ENCODE peak calls at places on chromosomes 2 and 18, in eight cellular contexts. Y is A549, E is heart left ventricle, R is endothelial cell of umbilical vein, X is HepG2, C is uterus, A is testis, N is NB4. T is an unnamed sample.

GRCh38 chr2:127056086-127056485 is 50.9 kb downstream of the BIN1 start:
- DNase-seq in Y (no peak), E (no peak), R (no peak), X (no peak), C (no peak), A (no peak), N (no peak), T (no peak)

GRCh38 chr18:79936641-79937040 is 14.8 kb downstream of the SLC66A2 start:
- DNase-seq in Y (no peak), E (no peak), R (no peak), X (peak), C (peak), A (peak), N (no peak), T (peak)

GRCh38 chr2:128543646-128544045 is 225.0 kb upstream of the HS6ST1 start:
- DNase-seq in Y (no peak), E (no peak), R (no peak), X (no peak), C (no peak), A (no peak), N (no peak), T (peak)

GRCh38 chr2:195419033-195419432 is 238.0 kb upstream of the SLC39A10 start:
- DNase-seq in Y (no peak), E (no peak), R (no peak), X (no peak), C (no peak), A (no peak), N (no peak), T (no peak)

GRCh38 chr2:227153766-227154486 is 10.1 kb downstream of the COL4A4 start:
- DNase-seq in Y (peak), E (no peak), R (no peak), X (no peak), C (peak), A (no peak), N (no peak), T (no peak)

GRCh38 chr2:2101924-2102323 is 229.2 kb downstream of the MYT1L start:
- DNase-seq in Y (peak), E (no peak), R (no peak), X (no peak), C (no peak), A (no peak), N (peak), T (no peak)

GRCh38 chr2:190553254-190553653 is 18.7 kb upstream of the NEMP2 start:
- DNase-seq in Y (no peak), E (no peak), R (no peak), X (no peak), C (no peak), A (no peak), N (no peak), T (no peak)

GRCh38 chr2:232418466-232419244 is 12.0 kb downstream of the ALPG start:
- DNase-seq in Y (no peak), E (peak), R (no peak), X (no peak), C (no peak), A (no peak), N (peak), T (peak)

GRCh38 chr2:42928161-42928691 is 135.8 kb upstream of the HAAO start:
- DNase-seq in Y (no peak), E (no peak), R (no peak), X (peak), C (no peak), A (no peak), N (peak), T (no peak)

GRCh38 chr2:55047677-55048299 is 2.5 kb downstream of the RTN4 start:
- DNase-seq in Y (peak), E (no peak), R (peak), X (peak), C (no peak), A (peak), N (peak), T (no peak)

GRCh38 chr2:147467441-147467840 is 377.4 kb upstream of the ACVR2A start:
- DNase-seq in Y (no peak), E (no peak), R (no peak), X (no peak), C (no peak), A (no peak), N (no peak), T (no peak)

GRCh38 chr2:134988994-134989605 is 58.1 kb downstream of the MAP3K19 start:
- DNase-seq in Y (peak), E (no peak), R (peak), X (peak), C (no peak), A (no peak), N (peak), T (no peak)

GRCh38 chr2:71120195-71120594 is 9.8 kb downstream of the MCEE start:
- DNase-seq in Y (no peak), E (no peak), R (no peak), X (no peak), C (no peak), A (no peak), N (no peak), T (no peak)

GRCh38 chr2:191308026-191308425 is 62.8 kb downstream of the MYO1B start:
- DNase-seq in Y (no peak), E (no peak), R (no peak), X (no peak), C (no peak), A (no peak), N (no peak), T (no peak)

GRCh38 chr2:19362094-19362649 is 3.7 kb upstream of the OSR1 start:
- DNase-seq in Y (peak), E (no peak), R (no peak), X (no peak), C (no peak), A (peak), N (peak), T (no peak)

GRCh38 chr2:230068658-230069080 is at the start of gene SLC16A14:
- DNase-seq in Y (peak), E (no peak), R (peak), X (no peak), C (peak), A (peak), N (peak), T (no peak)

GRCh38 chr2:26786207-26787023 is 559 bp downstream of the CENPA start:
- DNase-seq in Y (no peak), E (peak), R (peak), X (no peak), C (no peak), A (no peak), N (peak), T (peak)

GRCh38 chr2:170354855-170355649 is 177.1 kb downstream of the MYO3B start:
- DNase-seq in Y (no peak), E (no peak), R (no peak), X (no peak), C (no peak), A (no peak), N (no peak), T (no peak)

GRCh38 chr2:108637304-108637669 is 82.0 kb upstream of the RANBP2 start:
- DNase-seq in Y (peak), E (no peak), R (peak), X (peak), C (no peak), A (peak), N (peak), T (no peak)

GRCh38 chr2:240452471-240453256 is 17.2 kb downstream of the GPC1 start:
- DNase-seq in Y (peak), E (peak), R (peak), X (peak), C (peak), A (peak), N (peak), T (peak)

GRCh38 chr2:99708231-99708630 is 218.4 kb upstream of the REV1 start:
- DNase-seq in Y (no peak), E (no peak), R (no peak), X (no peak), C (peak), A (no peak), N (no peak), T (no peak)

GRCh38 chr2:162261032-162261945 is 18.0 kb upstream of the FAP start:
- DNase-seq in Y (no peak), E (peak), R (peak), X (no peak), C (no peak), A (peak), N (peak), T (peak)

GRCh38 chr18:76847926-76848325 is 25.6 kb downstream of the ZNF236 start:
- DNase-seq in Y (peak), E (no peak), R (peak), X (peak), C (no peak), A (no peak), N (peak), T (no peak)

GRCh38 chr2:149732730-149733290 is 145.2 kb upstream of the MMADHC start:
- DNase-seq in Y (no peak), E (no peak), R (no peak), X (no peak), C (no peak), A (no peak), N (no peak), T (no peak)

GRCh38 chr2:207256476-207257207 is 90.9 kb upstream of the KLF7 start:
- DNase-seq in Y (no peak), E (no peak), R (no peak), X (no peak), C (no peak), A (no peak), N (peak), T (no peak)

GRCh38 chr18:49994410-49994809 is 181.1 kb upstream of the ACAA2 start:
- DNase-seq in Y (no peak), E (no peak), R (no peak), X (no peak), C (no peak), A (no peak), N (no peak), T (no peak)

GRCh38 chr2:240502430-240503121 is 55.2 kb downstream of the ANKMY1 start:
- DNase-seq in Y (no peak), E (no peak), R (no peak), X (no peak), C (no peak), A (no peak), N (no peak), T (peak)

GRCh38 chr2:62854600-62855514 is 149.3 kb downstream of the EHBP1 start:
- DNase-seq in Y (no peak), E (peak), R (no peak), X (no peak), C (no peak), A (no peak), N (no peak), T (no peak)

GRCh38 chr2:15939854-15940660 is at the start of gene MYCN:
- DNase-seq in Y (peak), E (no peak), R (peak), X (peak), C (peak), A (peak), N (peak), T (no peak)

GRCh38 chr2:71715951-71716696 is 262.8 kb downstream of the DYSF start:
- DNase-seq in Y (no peak), E (no peak), R (no peak), X (no peak), C (no peak), A (no peak), N (no peak), T (no peak)

GRCh38 chr2:239264838-239265651 is 135.8 kb downstream of the HDAC4 start:
- DNase-seq in Y (peak), E (peak), R (no peak), X (no peak), C (no peak), A (peak), N (peak), T (peak)
- TF ChIP-seq POLR2A in Y (no peak), E (no peak), R (no peak), X (no peak), C (no peak), A (no peak), N (no peak), T (no peak)

DNA sequence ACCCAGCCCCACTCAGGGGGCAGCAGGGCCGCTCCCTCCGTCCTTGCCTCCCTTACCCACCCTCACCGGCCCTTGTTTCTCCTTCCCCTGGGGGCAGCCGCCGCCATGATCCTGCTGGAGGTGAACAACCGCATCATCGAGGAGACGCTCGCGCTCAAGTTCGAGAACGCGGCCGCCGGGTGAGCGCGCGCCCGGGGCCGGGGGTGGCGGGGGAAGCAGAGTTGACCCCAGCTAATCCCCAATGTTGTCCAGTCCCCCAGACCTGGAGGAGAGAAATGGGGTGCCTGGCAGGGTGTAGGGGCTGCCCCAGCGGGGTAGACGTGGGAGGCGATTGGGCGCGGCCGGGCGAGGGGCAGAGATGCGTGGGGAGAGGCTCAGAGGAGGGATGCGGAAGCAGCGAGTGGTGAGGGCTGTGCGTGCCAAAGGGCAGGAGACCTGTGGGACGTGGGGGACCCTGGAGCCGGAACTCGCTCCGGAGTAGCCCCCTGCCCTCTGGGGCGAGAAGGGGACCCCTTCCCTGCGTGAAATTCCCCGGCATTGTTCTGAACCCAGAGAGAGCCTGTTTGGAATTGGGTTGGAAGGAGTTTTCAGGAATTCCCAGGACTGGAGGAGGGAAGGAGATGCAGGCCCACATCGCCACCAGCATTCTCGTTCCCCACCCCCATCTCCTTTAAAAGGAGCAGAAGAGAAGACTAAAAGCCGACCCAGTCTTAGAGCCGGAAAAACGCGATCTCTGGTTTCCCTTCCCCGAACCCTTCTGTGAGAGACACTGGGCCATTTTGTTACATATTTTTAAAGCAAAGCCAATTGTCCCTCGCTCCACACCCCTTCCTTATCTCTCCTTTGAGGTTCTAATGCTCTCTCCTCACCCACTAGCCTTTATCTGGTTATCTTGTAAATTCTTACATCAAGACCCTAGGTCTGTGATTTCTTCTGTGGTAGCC is 649 bp downstream of the ARPC2 start:
- DNase-seq in Y (peak), E (peak), R (peak), X (peak), C (peak), A (peak), N (peak), T (peak)
- TF ChIP-seq POLR2A in Y (peak), E (no peak), R (no peak), X (no peak), C (no peak), A (no peak), N (peak), T (no peak)

DNA sequence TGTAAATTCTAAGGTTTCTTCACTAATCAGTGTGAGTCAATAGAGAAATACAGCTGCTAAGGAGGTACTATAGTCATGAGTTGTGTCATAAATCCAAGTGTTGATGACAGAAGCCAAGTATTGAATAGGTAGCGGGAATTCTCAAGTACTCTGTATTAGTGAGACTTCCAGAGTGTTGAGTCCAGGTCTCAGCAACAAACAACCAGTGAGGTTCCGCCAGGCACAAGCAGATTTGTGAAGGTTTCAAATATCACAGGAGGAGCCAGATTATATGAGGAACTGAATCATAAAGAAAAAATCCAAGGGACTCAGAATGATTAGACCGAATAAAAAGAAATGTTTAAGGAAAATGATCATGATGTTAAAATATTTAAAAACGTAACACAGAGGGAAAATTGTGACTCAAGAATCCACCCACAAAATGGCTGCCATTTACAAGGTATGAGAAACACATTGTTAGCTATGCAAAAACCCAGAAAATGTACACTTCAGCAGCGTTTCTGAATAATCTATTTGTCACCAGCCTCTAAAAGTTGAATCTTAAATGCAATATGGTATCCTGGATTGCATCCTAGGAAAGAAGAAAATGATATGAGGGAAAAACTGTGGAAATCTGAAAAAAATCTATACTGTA is 27.3 kb upstream of the EVA1A start:
- DNase-seq in Y (no peak), E (no peak), R (no peak), X (no peak), C (no peak), A (no peak), N (no peak), T (no peak)
- TF ChIP-seq POLR2A in Y (no peak), E (no peak), R (no peak), X (no peak), C (no peak), A (no peak), N (no peak), T (no peak)

DNA sequence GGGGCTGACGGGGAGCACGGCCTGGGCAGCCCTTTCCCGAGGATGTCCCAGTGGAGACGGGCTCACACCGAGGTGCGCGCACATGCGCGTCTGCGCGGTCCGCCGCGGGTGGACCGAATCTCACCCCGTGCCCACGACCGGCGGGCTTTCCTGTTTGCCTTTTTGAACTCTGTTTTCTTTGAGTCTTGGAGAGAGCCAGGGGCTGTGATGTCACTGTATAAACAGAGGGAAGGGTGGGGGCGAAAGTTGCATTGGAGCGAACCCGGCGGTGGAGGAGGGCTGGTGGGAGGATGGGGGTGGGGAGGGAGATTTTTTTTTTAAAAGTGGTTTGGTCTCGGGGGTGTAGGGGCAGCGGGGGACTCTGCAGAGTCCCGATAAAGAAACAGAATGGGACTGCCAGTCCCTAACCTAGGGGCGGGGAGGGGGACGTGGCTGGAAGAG is 141.2 kb upstream of the CTAGE1 start:
- DNase-seq in Y (peak), E (peak), R (peak), X (peak), C (peak), A (peak), N (no peak), T (peak)
- TF ChIP-seq POLR2A in Y (no peak), E (no peak), R (no peak), X (no peak), C (no peak), A (no peak), N (no peak), T (no peak)

DNA sequence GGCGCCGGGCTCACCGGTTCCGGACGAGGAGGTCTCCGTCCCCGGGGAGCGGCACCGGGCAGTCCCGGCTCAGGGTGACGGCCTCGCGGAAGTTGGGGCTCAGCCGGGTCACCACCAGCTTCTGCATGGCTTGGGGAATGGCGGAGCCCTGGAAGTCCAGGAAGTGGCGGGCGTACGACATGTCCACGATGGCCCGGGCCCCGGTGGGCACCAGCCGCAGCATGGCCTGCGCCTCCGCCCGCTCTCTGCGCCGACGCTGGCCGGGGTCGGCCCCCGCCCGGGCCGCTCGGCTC is 157 bp downstream of the PTGR3 start:
- DNase-seq in Y (no peak), E (no peak), R (peak), X (no peak), C (no peak), A (no peak), N (no peak), T (peak)
- TF ChIP-seq POLR2A in Y (peak), E (no peak), R (peak), X (no peak), C (peak), A (no peak), N (peak), T (no peak)

GRCh38 chr2:112276954-112277353 is 1.6 kb downstream of the ZC3H6 start:
- DNase-seq in Y (no peak), E (no peak), R (no peak), X (no peak), C (no peak), A (no peak), N (no peak), T (no peak)

GRCh38 chr2:112277591-112278220 is 2.3 kb downstream of the ZC3H6 start:
- DNase-seq in Y (no peak), E (no peak), R (no peak), X (no peak), C (no peak), A (no peak), N (no peak), T (no peak)

GRCh38 chr2:112275314-112275886 is at the start of gene ZC3H6:
- DNase-seq in Y (peak), E (peak), R (peak), X (peak), C (peak), A (peak), N (peak), T (peak)

GRCh38 chr2:112273349-112273748 is 2.0 kb upstream of the ZC3H6 start:
- DNase-seq in Y (no peak), E (no peak), R (no peak), X (no peak), C (no peak), A (no peak), N (no peak), T (no peak)

GRCh38 chr2:112275887-112276773 is 733 bp downstream of the ZC3H6 start:
- DNase-seq in Y (peak), E (peak), R (peak), X (peak), C (peak), A (peak), N (peak), T (peak)
- TF ChIP-seq POLR2A in Y (peak), E (peak), R (peak), X (peak), C (peak), A (peak), N (peak), T (peak)

GRCh38 chr2:10795508-10796046 is 17.0 kb downstream of the PDIA6 start:
- DNase-seq in Y (no peak), E (no peak), R (no peak), X (no peak), C (no peak), A (no peak), N (no peak), T (no peak)

GRCh38 chr2:10792001-10792400 is 20.6 kb downstream of the PDIA6 start:
- DNase-seq in Y (no peak), E (no peak), R (no peak), X (no peak), C (no peak), A (no peak), N (no peak), T (no peak)

GRCh38 chr2:10790228-10790973 is 22.2 kb downstream of the PDIA6 start:
- DNase-seq in Y (no peak), E (no peak), R (no peak), X (no peak), C (no peak), A (no peak), N (no peak), T (no peak)

GRCh38 chr2:10794891-10795290 is 17.7 kb downstream of the PDIA6 start:
- DNase-seq in Y (no peak), E (no peak), R (no peak), X (no peak), C (no peak), A (no peak), N (no peak), T (no peak)

GRCh38 chr2:10792660-10793400 is 19.8 kb downstream of the PDIA6 start:
- DNase-seq in Y (peak), E (no peak), R (no peak), X (no peak), C (no peak), A (no peak), N (no peak), T (peak)
- TF ChIP-seq POLR2A in Y (no peak), E (no peak), R (no peak), X (no peak), C (no peak), A (no peak), N (no peak), T (no peak)

T was measured in spleen.